ENCODE peak calls at places on chromosomes 12 and 14, in five cellular contexts. One of them, this sample, is unnamed.

GRCh38 chr14:40417777-40418401 is 985.7 kb upstream of the FBXO33 start:
- DNase-seq in foreskin fibroblast: no peak
- DNase-seq in fibroblast of lung: peak; percentile 4
- DNase-seq in lung: no peak
- DNase-seq in hepatic stellate cell: no peak
- DNase-seq in this sample: no peak

GRCh38 chr12:77007476-77007875 is 57.9 kb downstream of the E2F7 start:
- DNase-seq in foreskin fibroblast: no peak
- DNase-seq in fibroblast of lung: peak; percentile 9
- DNase-seq in lung: no peak
- DNase-seq in hepatic stellate cell: no peak
- DNase-seq in this sample: no peak

GRCh38 chr12:58757422-58757821 is 162.9 kb downstream of the LRIG3 start:
- DNase-seq in foreskin fibroblast: peak; percentile 96
- DNase-seq in fibroblast of lung: peak; percentile 96
- DNase-seq in lung: no peak
- DNase-seq in hepatic stellate cell: peak; percentile 15
- DNase-seq in this sample: no peak

GRCh38 chr14:35332517-35333346 is 40.5 kb downstream of the PSMA6 start:
- DNase-seq in foreskin fibroblast: peak; percentile 75
- DNase-seq in fibroblast of lung: peak; percentile 13
- DNase-seq in lung: no peak
- DNase-seq in hepatic stellate cell: no peak
- DNase-seq in this sample: no peak

GRCh38 chr14:105181542-105182295 is 607 bp upstream of the NUDT14 start:
- DNase-seq in foreskin fibroblast: no peak
- DNase-seq in fibroblast of lung: no peak
- DNase-seq in lung: no peak
- DNase-seq in hepatic stellate cell: no peak
- DNase-seq in this sample: no peak

GRCh38 chr12:20528208-20528607 is 159.9 kb downstream of the PDE3A start:
- DNase-seq in foreskin fibroblast: no peak
- DNase-seq in fibroblast of lung: no peak
- DNase-seq in lung: no peak
- DNase-seq in hepatic stellate cell: no peak
- DNase-seq in this sample: no peak

GRCh38 chr12:50057000-50057841 is at the start of gene ASIC1:
- DNase-seq in foreskin fibroblast: peak; percentile 90
- DNase-seq in fibroblast of lung: peak; percentile 65
- DNase-seq in lung: peak; percentile 54
- DNase-seq in hepatic stellate cell: peak; percentile 76
- DNase-seq in this sample: peak; percentile 75

GRCh38 chr14:105324080-105324778 is 9.7 kb downstream of the PACS2 start:
- DNase-seq in foreskin fibroblast: peak; percentile 52
- DNase-seq in fibroblast of lung: no peak
- DNase-seq in lung: no peak
- DNase-seq in hepatic stellate cell: peak; percentile 52
- DNase-seq in this sample: no peak

GRCh38 chr12:28578833-28579252 is 388.6 kb downstream of the CCDC91 start:
- DNase-seq in foreskin fibroblast: peak; percentile 33
- DNase-seq in fibroblast of lung: peak; percentile 60
- DNase-seq in lung: no peak
- DNase-seq in hepatic stellate cell: no peak
- DNase-seq in this sample: no peak

GRCh38 chr14:82642425-82642824 is 1108.8 kb upstream of the SEL1L start:
- DNase-seq in foreskin fibroblast: peak; percentile 20
- DNase-seq in fibroblast of lung: no peak
- DNase-seq in lung: no peak
- DNase-seq in hepatic stellate cell: no peak
- DNase-seq in this sample: no peak

GRCh38 chr12:119318811-119319210 is 15.7 kb upstream of the CCDC60 start:
- DNase-seq in foreskin fibroblast: no peak
- DNase-seq in fibroblast of lung: no peak
- DNase-seq in lung: no peak
- DNase-seq in hepatic stellate cell: no peak
- DNase-seq in this sample: no peak

GRCh38 chr12:104694161-104694560 is 237.4 kb downstream of the CHST11 start:
- DNase-seq in foreskin fibroblast: no peak
- DNase-seq in fibroblast of lung: peak; percentile 81
- DNase-seq in lung: peak; percentile 61
- DNase-seq in hepatic stellate cell: no peak
- DNase-seq in this sample: no peak

GRCh38 chr14:100239840-100240724 is 1.1 kb downstream of the YY1 start:
- DNase-seq in foreskin fibroblast: peak; percentile 93
- DNase-seq in fibroblast of lung: peak; percentile 97
- DNase-seq in lung: peak; percentile 85
- DNase-seq in hepatic stellate cell: peak; percentile 80
- DNase-seq in this sample: peak; percentile 92

GRCh38 chr12:90250766-90251165 is 542.1 kb upstream of the ATP2B1 start:
- DNase-seq in foreskin fibroblast: peak; percentile 45
- DNase-seq in fibroblast of lung: peak; percentile 35
- DNase-seq in lung: no peak
- DNase-seq in hepatic stellate cell: no peak
- DNase-seq in this sample: peak; percentile 49

GRCh38 chr12:21962236-21962635 is 21.0 kb upstream of the ABCC9 start:
- DNase-seq in foreskin fibroblast: peak; percentile 50
- DNase-seq in fibroblast of lung: peak; percentile 52
- DNase-seq in lung: no peak
- DNase-seq in hepatic stellate cell: no peak
- DNase-seq in this sample: no peak

GRCh38 chr14:96051642-96052540 is 12.7 kb downstream of the C14orf132 start:
- DNase-seq in foreskin fibroblast: no peak
- DNase-seq in fibroblast of lung: no peak
- DNase-seq in lung: no peak
- DNase-seq in hepatic stellate cell: no peak
- DNase-seq in this sample: peak; percentile 34

GRCh38 chr14:96052541-96053105 is 13.5 kb downstream of the C14orf132 start:
- DNase-seq in foreskin fibroblast: peak; percentile 39
- DNase-seq in fibroblast of lung: peak; percentile 55
- DNase-seq in lung: no peak
- DNase-seq in hepatic stellate cell: peak; percentile 32
- DNase-seq in this sample: peak; percentile 5

GRCh38 chr12:32302218-32302826 is 97.0 kb upstream of the FGD4 start:
- DNase-seq in foreskin fibroblast: peak; percentile 51
- DNase-seq in fibroblast of lung: no peak
- DNase-seq in lung: no peak
- DNase-seq in hepatic stellate cell: peak; percentile 27
- DNase-seq in this sample: no peak

GRCh38 chr12:76622351-76622750 is 62.8 kb upstream of the OSBPL8 start:
- DNase-seq in foreskin fibroblast: no peak
- DNase-seq in fibroblast of lung: no peak
- DNase-seq in lung: no peak
- DNase-seq in hepatic stellate cell: no peak
- DNase-seq in this sample: no peak

GRCh38 chr12:126033746-126034145 is 968.5 kb downstream of the AACS start:
- DNase-seq in foreskin fibroblast: no peak
- DNase-seq in fibroblast of lung: peak; percentile 17
- DNase-seq in lung: no peak
- DNase-seq in hepatic stellate cell: no peak
- DNase-seq in this sample: no peak

GRCh38 chr12:63889721-63890509 is 45.4 kb downstream of the SRGAP1 start:
- DNase-seq in foreskin fibroblast: no peak
- DNase-seq in fibroblast of lung: no peak
- DNase-seq in lung: no peak
- DNase-seq in hepatic stellate cell: no peak
- DNase-seq in this sample: peak; percentile 55

GRCh38 chr12:4472045-4472444 is 26.4 kb upstream of the FGF6 start:
- DNase-seq in foreskin fibroblast: no peak
- DNase-seq in fibroblast of lung: no peak
- DNase-seq in lung: no peak
- DNase-seq in hepatic stellate cell: no peak
- DNase-seq in this sample: no peak

GRCh38 chr14:62126885-62127478 is 364.8 kb downstream of the SNAPC1 start:
- DNase-seq in foreskin fibroblast: peak; percentile 74
- DNase-seq in fibroblast of lung: peak; percentile 41
- DNase-seq in lung: no peak
- DNase-seq in hepatic stellate cell: no peak
- DNase-seq in this sample: no peak

GRCh38 chr12:122836027-122836921 is 1.0 kb downstream of the HIP1R start:
- DNase-seq in foreskin fibroblast: peak; percentile 68
- DNase-seq in fibroblast of lung: no peak
- DNase-seq in lung: no peak
- DNase-seq in hepatic stellate cell: peak; percentile 62
- DNase-seq in this sample: no peak

GRCh38 chr12:127150028-127150427 is 1116.9 kb upstream of the TMEM132C start:
- DNase-seq in foreskin fibroblast: no peak
- DNase-seq in fibroblast of lung: no peak
- DNase-seq in lung: no peak
- DNase-seq in hepatic stellate cell: no peak
- DNase-seq in this sample: no peak

GRCh38 chr14:90388437-90388836 is 8.4 kb upstream of the CALM1 start:
- DNase-seq in foreskin fibroblast: peak; percentile 87
- DNase-seq in fibroblast of lung: peak; percentile 86
- DNase-seq in lung: no peak
- DNase-seq in hepatic stellate cell: peak; percentile 69
- DNase-seq in this sample: no peak

GRCh38 chr12:117380083-117380482 is 18.7 kb upstream of the NOS1 start:
- DNase-seq in foreskin fibroblast: no peak
- DNase-seq in fibroblast of lung: no peak
- DNase-seq in lung: no peak
- DNase-seq in hepatic stellate cell: no peak
- DNase-seq in this sample: no peak

GRCh38 chr14:24298892-24299254 is 707 bp downstream of the DHRS1 start:
- DNase-seq in foreskin fibroblast: peak; percentile 90
- DNase-seq in fibroblast of lung: peak; percentile 82
- DNase-seq in lung: no peak
- DNase-seq in hepatic stellate cell: peak; percentile 82
- DNase-seq in this sample: no peak

This sample was measured in left lobe of liver.